ENCODE peak calls at places on chromosomes 7 and 10, in nine cellular contexts. P, V, B, E, H, N, W, S and R are unnamed samples.

GRCh38 chr10:84499846-84500245 is 171.5 kb downstream of the CCSER2 start:
- DNase-seq in P (peak), S (no peak), N (no peak), E (no peak), H (no peak), V (no peak), W (no peak), B (no peak), R (peak)

GRCh38 chr10:69479737-69480412 is 28.6 kb downstream of the TSPAN15 start:
- DNase-seq in E (peak), B (no peak), P (no peak), W (peak), H (no peak), V (peak), N (peak), S (no peak), R (peak)

GRCh38 chr10:2772135-2772534 is 295.2 kb upstream of the PFKP start:
- DNase-seq in B (no peak), N (no peak), S (no peak), E (no peak), W (no peak), H (no peak), P (no peak), V (no peak), R (no peak)

GRCh38 chr7:55119571-55119970 is 100.8 kb downstream of the EGFR start:
- DNase-seq in B (no peak), P (no peak), N (no peak), S (no peak), H (no peak), E (no peak), V (no peak), W (no peak), R (no peak)

GRCh38 chr7:137978464-137979237 is 23.2 kb downstream of the CREB3L2 start:
- DNase-seq in E (peak), V (peak), H (peak), B (peak), N (peak), S (no peak), P (peak), W (peak), R (peak)

GRCh38 chr7:131688738-131689661 is 132.6 kb upstream of the PODXL start:
- DNase-seq in E (peak), W (peak), S (no peak), V (peak), P (peak), B (peak), H (peak), N (peak), R (peak)

GRCh38 chr7:17130281-17131059 is 168.0 kb upstream of the AHR start:
- DNase-seq in W (peak), E (no peak), S (no peak), B (no peak), N (peak), H (peak), P (peak), V (no peak), R (peak)

GRCh38 chr7:22563621-22564241 is 63.7 kb upstream of the STEAP1B start:
- DNase-seq in P (peak), V (no peak), N (no peak), W (peak), E (no peak), S (no peak), H (no peak), B (no peak), R (no peak)

GRCh38 chr7:135240446-135240845 is 6.8 kb downstream of the STRA8 start:
- DNase-seq in H (no peak), E (no peak), W (no peak), P (no peak), S (no peak), N (no peak), B (no peak), V (no peak), R (no peak)

GRCh38 chr7:74653686-74654181 is 3.8 kb upstream of the GTF2I start:
- DNase-seq in E (no peak), W (no peak), V (no peak), P (no peak), B (no peak), H (no peak), N (no peak), S (no peak), R (no peak)

GRCh38 chr10:58267713-58268453 is at the start of gene IPMK:
- DNase-seq in N (peak), V (peak), B (peak), S (peak), W (peak), P (peak), E (peak), H (no peak), R (peak)
- TF ChIP-seq CTCF in N (no peak), V (peak), B (no peak), S (no peak), W (no peak), P (no peak), E (no peak), H (no peak), R (no peak)

DNA sequence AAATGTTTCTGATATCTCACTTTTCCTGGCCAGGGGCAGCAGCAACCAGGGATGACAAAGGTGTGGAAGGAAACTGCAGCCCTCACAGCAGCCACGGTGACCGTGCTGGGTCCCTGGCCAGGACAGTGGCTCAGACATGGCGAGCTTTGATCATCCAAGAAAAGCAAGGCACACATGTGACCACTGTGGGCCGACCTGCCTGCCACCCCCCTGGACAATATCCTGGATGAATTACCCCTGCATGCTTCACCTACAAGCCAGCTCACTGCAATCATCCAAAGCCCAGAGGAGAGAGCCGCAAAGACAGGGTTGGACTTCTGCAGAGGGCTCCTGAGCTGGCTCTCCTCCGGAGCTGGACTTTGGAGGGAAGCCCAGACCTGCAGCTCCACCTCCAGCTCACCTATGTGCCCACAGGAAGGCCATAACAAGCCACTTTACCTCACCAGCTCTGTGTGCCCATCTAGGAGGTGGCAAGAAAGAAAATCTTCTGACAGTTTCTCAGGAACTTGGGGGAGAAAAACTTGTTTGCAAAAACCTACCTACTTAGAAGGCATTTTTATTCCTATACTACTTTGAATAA is 2.7 kb downstream of the CHST15 start:
- DNase-seq in B (no peak), W (no peak), N (no peak), E (no peak), H (no peak), P (no peak), V (no peak), S (no peak), R (no peak)
- H3K4me3 ChIP-seq in B (no peak), W (no peak), N (no peak), E (peak), H (no peak), P (no peak), V (no peak), S (no peak), R (no peak)

DNA sequence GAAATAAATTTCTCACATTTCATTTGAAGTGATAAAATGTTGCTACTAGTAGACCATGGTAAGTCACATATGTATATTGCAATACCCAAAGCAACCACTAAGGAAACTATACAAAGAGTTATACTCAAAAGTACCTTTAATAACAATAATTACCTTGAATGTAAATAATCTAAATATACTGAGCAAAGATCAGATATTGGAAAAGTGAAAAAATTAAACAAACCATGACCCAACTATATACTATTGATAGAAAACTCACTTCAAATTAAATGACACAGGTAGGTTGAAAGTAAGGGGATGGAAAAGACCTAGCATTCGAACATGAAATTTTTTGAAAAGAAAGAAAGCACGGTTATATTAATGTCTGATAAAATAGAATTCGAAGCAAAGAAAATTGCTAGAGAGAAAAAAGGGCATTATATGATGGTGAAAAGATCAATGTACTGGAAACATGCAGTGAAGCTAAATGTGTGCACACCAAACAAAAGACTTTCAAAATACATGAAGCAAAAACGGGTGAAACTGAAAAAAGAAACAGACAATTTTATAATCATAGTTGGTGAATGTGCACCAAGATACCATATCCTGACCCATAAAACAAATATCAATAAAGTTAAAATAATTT is 29.1 kb downstream of the TFPI2 start:
- DNase-seq in H (no peak), S (no peak), N (no peak), E (no peak), W (no peak), B (no peak), V (no peak), P (no peak), R (no peak)
- TF ChIP-seq CTCF in H (peak), S (no peak), N (peak), E (no peak), W (peak), B (peak), V (no peak), P (peak), R (peak)

DNA sequence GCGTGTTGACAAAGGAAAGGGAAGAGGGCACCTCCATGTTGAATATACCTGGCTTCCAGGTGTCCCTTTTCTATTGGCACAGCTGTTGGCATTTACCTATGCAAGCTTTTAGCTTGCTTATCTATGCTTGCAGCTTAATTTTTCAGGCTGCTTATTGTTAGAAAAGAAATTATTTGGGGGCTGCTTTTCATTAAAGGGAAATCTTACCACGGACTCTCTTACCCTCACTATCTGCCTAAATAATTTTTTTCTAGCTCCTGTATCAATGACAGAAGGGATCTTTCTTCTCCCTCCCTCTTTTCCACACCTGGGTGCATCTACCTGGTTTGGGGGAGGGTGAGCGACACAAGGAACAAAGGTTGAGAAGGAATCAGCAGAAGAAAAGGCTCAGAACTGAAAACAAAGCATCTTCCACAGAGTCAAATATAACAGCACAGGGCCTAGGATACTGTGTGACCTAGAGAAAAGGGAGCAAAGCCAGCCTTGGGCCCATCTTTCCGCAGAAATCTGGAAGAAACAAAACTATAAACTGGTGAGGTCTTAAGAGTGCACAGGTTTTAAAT is 15.2 kb upstream of the GJC3 start:
- DNase-seq in E (no peak), V (no peak), N (no peak), H (no peak), W (no peak), S (no peak), P (no peak), B (no peak), R (no peak)
- H3K4me3 ChIP-seq in E (no peak), V (no peak), N (no peak), H (no peak), W (no peak), S (no peak), P (no peak), B (no peak), R (no peak)

GRCh38 chr10:21813944-21814343 is 189.6 kb downstream of the DNAJC1 start:
- DNase-seq in W (no peak), B (no peak), E (no peak), H (no peak), V (no peak), S (no peak), N (no peak), P (no peak), R (no peak)

GRCh38 chr10:21808525-21808924 is 195.0 kb downstream of the DNAJC1 start:
- DNase-seq in S (no peak), H (no peak), V (no peak), E (no peak), N (no peak), B (no peak), W (no peak), P (no peak), R (no peak)

GRCh38 chr10:21807162-21807561 is 196.4 kb downstream of the DNAJC1 start:
- DNase-seq in S (no peak), V (no peak), B (no peak), W (no peak), H (no peak), N (no peak), P (no peak), E (no peak), R (peak)

GRCh38 chr10:21811245-21811585 is 192.3 kb downstream of the DNAJC1 start:
- DNase-seq in B (no peak), E (no peak), N (peak), P (peak), S (no peak), V (no peak), H (no peak), W (no peak), R (peak)

GRCh38 chr10:21810582-21811244 is 192.8 kb downstream of the DNAJC1 start:
- DNase-seq in V (no peak), S (no peak), P (peak), B (no peak), E (no peak), N (no peak), W (no peak), H (no peak), R (peak)
- TF ChIP-seq CTCF in V (no peak), S (no peak), P (no peak), B (no peak), E (no peak), N (no peak), W (no peak), H (no peak), R (no peak)

DNA sequence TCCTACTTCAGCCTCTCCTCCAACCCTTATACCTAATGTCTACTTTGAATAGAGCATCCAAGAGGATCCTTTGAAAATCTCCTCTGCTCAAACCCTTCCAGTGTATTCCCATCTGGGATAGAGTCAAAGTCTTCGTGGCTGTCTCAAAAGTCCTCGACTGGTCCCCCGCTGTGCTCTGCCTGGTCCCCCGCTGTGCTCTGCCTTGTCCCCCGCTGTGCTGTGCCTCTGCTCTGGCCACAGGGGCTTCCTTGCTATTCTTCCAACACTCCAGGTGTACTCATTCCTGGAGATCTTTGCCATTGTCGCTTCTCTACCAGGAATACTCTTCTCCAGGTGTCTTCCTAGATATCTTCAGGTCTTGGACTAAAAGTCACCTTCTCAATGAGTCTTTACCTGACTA is 36.1 kb upstream of the COMMD3 start:
- DNase-seq in W (no peak), B (no peak), S (no peak), N (no peak), P (no peak), E (no peak), H (no peak), V (no peak), R (no peak)
- H3K4me3 ChIP-seq in W (no peak), B (no peak), S (no peak), N (no peak), P (no peak), E (no peak), H (no peak), V (no peak), R (no peak)

GRCh38 chr10:1280436-1281401 is 224.5 kb downstream of the WDR37 start:
- DNase-seq in N (no peak), W (no peak), S (no peak), B (no peak), V (no peak), E (no peak), H (no peak), P (no peak), R (no peak)
- TF ChIP-seq CTCF in N (no peak), W (no peak), S (no peak), B (no peak), V (no peak), E (no peak), H (no peak), P (no peak), R (no peak)

DNA sequence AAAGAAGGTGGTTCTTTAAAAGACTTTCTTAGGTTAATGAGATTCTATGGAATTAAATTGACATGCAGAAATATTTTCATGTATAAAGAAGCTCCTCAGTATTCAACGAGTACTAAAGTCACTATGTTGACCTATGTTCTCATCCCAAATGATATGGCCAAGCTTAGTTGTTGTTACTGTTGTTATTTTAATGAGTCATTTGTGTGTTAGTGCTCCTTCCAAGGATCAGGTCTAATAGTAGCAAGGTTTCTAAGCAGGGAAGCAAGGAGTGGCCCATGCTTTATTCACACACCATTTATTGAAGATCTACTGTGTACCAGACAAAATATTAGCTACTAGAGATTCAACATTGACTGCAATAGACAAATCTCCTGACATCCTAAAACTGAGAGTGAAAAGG is 41.9 kb downstream of the LRRN3 start:
- DNase-seq in H (no peak), E (no peak), B (no peak), V (no peak), W (no peak), S (no peak), N (no peak), P (peak), R (peak)
- H3K4me3 ChIP-seq in H (no peak), E (no peak), B (no peak), V (no peak), W (no peak), S (no peak), N (no peak), P (no peak), R (no peak)

DNA sequence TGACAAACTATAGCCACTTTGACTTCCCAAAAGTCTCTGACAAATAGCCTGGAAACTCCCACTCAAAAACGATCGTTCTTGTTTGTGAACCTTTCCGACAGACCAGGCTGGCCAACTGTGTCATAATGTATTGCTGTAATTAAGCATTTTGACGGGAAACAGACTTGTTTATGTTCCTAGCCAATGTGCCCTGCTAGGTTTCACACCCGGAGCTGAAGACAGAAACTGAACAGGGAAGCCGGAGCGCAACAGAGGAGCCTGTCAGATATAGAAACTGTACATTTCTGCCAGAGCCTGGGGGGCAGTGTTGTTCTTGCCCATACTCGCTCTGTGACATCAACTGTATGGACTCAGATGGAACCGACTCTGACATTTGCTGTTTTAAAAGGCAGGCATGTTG is 55.3 kb upstream of the C7orf33 start:
- DNase-seq in W (no peak), S (no peak), V (no peak), N (peak), H (no peak), E (no peak), P (no peak), B (no peak), R (no peak)
- TF ChIP-seq CTCF in W (no peak), S (no peak), V (no peak), N (peak), H (no peak), E (no peak), P (no peak), B (no peak), R (no peak)